ENCODE peak calls at places on chromosomes 2 and 18, in nine cellular contexts. L is NCI-H460; M is iris pigment epithelial cell; D is HEK293T; N is activated naive CD4-positive, alpha-beta T cell; R is activated T-cell treated with anti-CD3 and anti-CD28 coated beads for 48 hours; Y is activated T-helper 1 cell treated with anti-CD3 and anti-CD28 coated beads, Interleukin-2, amount 50 U/mL, for 16 hours; I is NCI-H510A; T is right cardiac atrium. A is an unnamed sample.

GRCh38 chr2:216991563-216991962 is 131.7 kb upstream of the TNP1 start:
- DNase-seq in T (peak; percentile 57), L (no peak), M (peak; percentile 36), D (no peak), Y (no peak), R (no peak), I (no peak), N (no peak), A (no peak)

GRCh38 chr2:70641263-70641784 is 87.7 kb upstream of the TGFA start:
- DNase-seq in D (no peak), M (no peak), I (no peak), N (no peak), T (no peak), L (no peak), Y (no peak), R (no peak), A (no peak)

GRCh38 chr2:64982311-64982857 is 6.8 kb upstream of the SLC1A4 start:
- DNase-seq in Y (no peak), N (no peak), M (no peak), T (no peak), I (no peak), L (no peak), R (no peak), D (no peak), A (no peak)

GRCh38 chr2:74206180-74206688 is 7.8 kb downstream of the MTHFD2 start:
- DNase-seq in I (no peak), R (peak; percentile 46), L (no peak), D (no peak), T (no peak), N (peak; percentile 4), Y (no peak), M (peak; percentile 91), A (peak; percentile 51)

GRCh38 chr18:63037491-63037890 is 282.1 kb downstream of the BCL2 start:
- DNase-seq in M (no peak), I (no peak), D (no peak), R (no peak), T (no peak), L (no peak), Y (no peak), N (no peak), A (no peak)

GRCh38 chr18:37654034-37654433 is 88.4 kb upstream of the CELF4 start:
- DNase-seq in T (no peak), I (no peak), Y (no peak), N (no peak), M (no peak), D (no peak), R (no peak), L (no peak), A (no peak)

GRCh38 chr2:81835318-81836000 is 1530.9 kb upstream of the LRRTM1 start:
- DNase-seq in I (no peak), L (peak; percentile 14), M (no peak), R (no peak), N (no peak), D (no peak), Y (no peak), T (no peak), A (no peak)

GRCh38 chr2:171999125-171999524 is 628 bp upstream of the METAP1D start:
- DNase-seq in T (no peak), L (no peak), Y (no peak), R (no peak), D (no peak), M (no peak), N (no peak), I (no peak), A (no peak)

GRCh38 chr2:1231664-1232063 is 181.6 kb upstream of the TPO start:
- DNase-seq in M (no peak), N (no peak), R (no peak), T (no peak), Y (no peak), I (peak; percentile 14), D (no peak), L (no peak), A (no peak)

GRCh38 chr2:178865121-178865520 is 57.9 kb upstream of the TTN start:
- DNase-seq in L (no peak), Y (no peak), D (no peak), I (no peak), N (no peak), M (no peak), R (no peak), T (no peak), A (no peak)

GRCh38 chr2:113208995-113209868 is 35.5 kb downstream of the PSD4 start:
- DNase-seq in R (no peak), L (no peak), M (no peak), T (no peak), D (no peak), I (no peak), Y (no peak), N (no peak), A (no peak)

GRCh38 chr18:28793911-28794310 is 617.0 kb upstream of the CDH2 start:
- DNase-seq in T (no peak), D (no peak), Y (no peak), L (no peak), M (no peak), N (no peak), I (no peak), R (no peak), A (no peak)

GRCh38 chr2:218023636-218024035 is 20.8 kb upstream of the TNS1 start:
- DNase-seq in R (no peak), L (no peak), T (no peak), Y (no peak), D (no peak), M (no peak), N (no peak), I (no peak), A (no peak)

GRCh38 chr2:210112871-210113270 is 58.3 kb downstream of the KANSL1L start:
- DNase-seq in M (no peak), N (no peak), Y (no peak), T (no peak), L (no peak), R (no peak), D (no peak), I (no peak), A (no peak)

GRCh38 chr2:17270894-17271293 is 247.3 kb downstream of the RAD51AP2 start:
- DNase-seq in D (no peak), I (no peak), L (no peak), M (no peak), T (no peak), R (no peak), N (no peak), Y (no peak), A (no peak)

GRCh38 chr18:37182340-37183135 is 353.6 kb downstream of the KIAA1328 start:
- DNase-seq in D (no peak), R (no peak), N (no peak), I (no peak), Y (no peak), M (no peak), L (no peak), T (no peak), A (no peak)